ENCODE peak calls at places on chromosomes 5 and 9, in seven cellular contexts. G is uterus, B is stomach, I is HCT116, U is ovary, R is transverse colon, K is gastrocnemius medialis. Z is an unnamed sample.

GRCh38 chr5:149828161-149829011 is 98.3 kb downstream of the PPARGC1B start:
- DNase-seq in G (peak; percentile 90), B (peak; percentile 91), I (peak; percentile 77), U (peak; percentile 92), R (peak; percentile 92), K (peak; percentile 70), Z (peak; percentile 94)

GRCh38 chr5:11390369-11390768 is 513.9 kb downstream of the CTNND2 start:
- DNase-seq in G (no peak), B (no peak), I (no peak), U (no peak), R (no peak), K (no peak), Z (no peak)

GRCh38 chr9:124505006-124505900 is 1.9 kb downstream of the NR5A1 start:
- DNase-seq in G (no peak), B (no peak), I (no peak), U (peak; percentile 50), R (no peak), K (no peak), Z (no peak)

GRCh38 chr5:5419291-5420210 is 2.9 kb upstream of the ICE1 start:
- DNase-seq in G (no peak), B (no peak), I (peak; percentile 48), U (peak; percentile 43), R (no peak), K (no peak), Z (no peak)

GRCh38 chr5:180112101-180112861 is 40.7 kb upstream of the RNF130 start:
- DNase-seq in G (no peak), B (no peak), I (no peak), U (peak; percentile 7), R (no peak), K (no peak), Z (peak; percentile 48)

GRCh38 chr9:120944434-120945125 is 18.0 kb upstream of the TRAF1 start:
- DNase-seq in G (no peak), B (no peak), I (no peak), U (no peak), R (no peak), K (no peak), Z (no peak)

GRCh38 chr5:68177676-68178075 is 37.9 kb upstream of the PIK3R1 start:
- DNase-seq in G (no peak), B (no peak), I (no peak), U (no peak), R (no peak), K (no peak), Z (no peak)

GRCh38 chr9:115364991-115365390 is 247.0 kb upstream of the TNC start:
- DNase-seq in G (no peak), B (no peak), I (no peak), U (no peak), R (no peak), K (no peak), Z (no peak)

GRCh38 chr5:73640861-73641320 is 14.9 kb downstream of the ARHGEF28 start:
- DNase-seq in G (no peak), B (no peak), I (no peak), U (no peak), R (no peak), K (no peak), Z (no peak)

GRCh38 chr9:128486201-128486600 is 18.3 kb upstream of the GLE1 start:
- DNase-seq in G (no peak), B (no peak), I (no peak), U (no peak), R (no peak), K (no peak), Z (no peak)

GRCh38 chr9:121685795-121686377 is 34.5 kb downstream of the DAB2IP start:
- DNase-seq in G (no peak), B (no peak), I (no peak), U (no peak), R (no peak), K (no peak), Z (no peak)

GRCh38 chr5:88671408-88671807 is 211.6 kb downstream of the MEF2C start:
- DNase-seq in G (no peak), B (no peak), I (no peak), U (no peak), R (no peak), K (no peak), Z (no peak)

GRCh38 chr9:4796988-4797956 is 4.5 kb downstream of the RCL1 start:
- DNase-seq in G (no peak), B (no peak), I (peak; percentile 38), U (no peak), R (no peak), K (no peak), Z (no peak)

GRCh38 chr9:37187269-37187668 is 66.9 kb downstream of the ZCCHC7 start:
- DNase-seq in G (no peak), B (no peak), I (no peak), U (no peak), R (peak; percentile 18), K (no peak), Z (no peak)

GRCh38 chr9:110583237-110583636 is 3.7 kb upstream of the SVEP1 start:
- DNase-seq in G (no peak), B (no peak), I (no peak), U (no peak), R (no peak), K (no peak), Z (no peak)

GRCh38 chr9:126431112-126431742 is 104.6 kb downstream of the MVB12B start:
- DNase-seq in G (no peak), B (no peak), I (no peak), U (no peak), R (no peak), K (no peak), Z (no peak)

GRCh38 chr5:78751872-78752271 is 103.3 kb upstream of the LHFPL2 start:
- DNase-seq in G (no peak), B (no peak), I (no peak), U (no peak), R (no peak), K (no peak), Z (no peak)

GRCh38 chr5:167582263-167582662 is 709.2 kb upstream of the WWC1 start:
- DNase-seq in G (no peak), B (no peak), I (no peak), U (no peak), R (no peak), K (no peak), Z (no peak)

GRCh38 chr5:114924784-114925183 is 244.9 kb downstream of the TRIM36 start:
- DNase-seq in G (no peak), B (no peak), I (no peak), U (no peak), R (no peak), K (no peak), Z (no peak)

GRCh38 chr9:135478858-135479468 is 619 bp upstream of the PPP1R26 start:
- DNase-seq in G (peak; percentile 28), B (peak; percentile 72), I (no peak), U (peak; percentile 63), R (peak; percentile 75), K (no peak), Z (peak; percentile 73)

GRCh38 chr9:136373300-136374182 is at the start of gene CARD9:
- DNase-seq in G (no peak), B (no peak), I (no peak), U (no peak), R (peak; percentile 35), K (peak; percentile 13), Z (peak; percentile 77)

GRCh38 chr9:38212016-38212415 is 143.0 kb upstream of the SHB start:
- DNase-seq in G (no peak), B (no peak), I (no peak), U (no peak), R (peak; percentile 16), K (no peak), Z (no peak)

GRCh38 chr9:78927099-78927940 is 630.4 kb downstream of the PSAT1 start:
- DNase-seq in G (no peak), B (no peak), I (no peak), U (no peak), R (no peak), K (no peak), Z (no peak)

GRCh38 chr5:176876506-176877431 is 22.4 kb downstream of the HK3 start:
- DNase-seq in G (no peak), B (no peak), I (no peak), U (no peak), R (no peak), K (no peak), Z (no peak)

GRCh38 chr5:39850291-39850690 is 425.5 kb upstream of the DAB2 start:
- DNase-seq in G (no peak), B (no peak), I (no peak), U (no peak), R (no peak), K (no peak), Z (no peak)

GRCh38 chr9:114238919-114239879 is 83.7 kb upstream of the ORM1 start:
- DNase-seq in G (no peak), B (no peak), I (no peak), U (no peak), R (no peak), K (no peak), Z (no peak)

GRCh38 chr5:91641730-91642350 is 258.7 kb upstream of the ARRDC3 start:
- DNase-seq in G (no peak), B (no peak), I (peak; percentile 34), U (no peak), R (no peak), K (no peak), Z (no peak)

GRCh38 chr5:454936-455335 is 12.0 kb downstream of the EXOC3 start:
- DNase-seq in G (peak; percentile 3), B (no peak), I (no peak), U (peak; percentile 21), R (peak; percentile 5), K (no peak), Z (peak; percentile 40)
- TF ChIP-seq POLR2A in G (no peak), B (no peak), I (no peak), U (no peak), R (no peak), K (no peak), Z (no peak)

DNA sequence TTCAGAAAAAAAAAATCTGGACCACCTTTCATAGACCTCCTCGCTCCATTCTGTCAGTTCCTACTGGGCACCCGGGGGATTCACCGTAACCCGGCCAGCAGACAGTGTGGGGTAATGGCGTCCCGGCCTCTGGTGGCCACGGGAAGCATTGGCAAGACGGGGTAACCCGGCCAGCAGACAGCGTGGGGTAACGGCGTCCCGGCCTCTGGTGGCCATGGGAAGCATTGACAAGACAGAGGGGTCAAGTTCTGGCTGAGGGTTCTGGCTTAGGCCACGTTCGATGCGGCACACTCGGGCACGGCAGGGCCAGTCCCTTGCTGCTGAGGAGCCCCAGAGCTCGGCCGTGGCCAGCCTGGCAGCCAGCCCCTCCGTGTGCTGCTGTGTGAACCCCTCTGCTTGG is 116.2 kb upstream of the RAPGEF1 start:
- DNase-seq in G (no peak), B (no peak), I (no peak), U (no peak), R (no peak), K (no peak), Z (no peak)
- TF ChIP-seq CTCF in G (no peak), B (no peak), I (peak; percentile 60), U (no peak), R (no peak), K (no peak), Z (no peak)

GRCh38 chr9:94056442-94056974 is 27.8 kb upstream of the PTPDC1 start:
- DNase-seq in G (no peak), B (no peak), I (no peak), U (no peak), R (no peak), K (no peak), Z (no peak)
- TF ChIP-seq POLR2A in G (no peak), B (no peak), I (no peak), U (no peak), R (no peak), K (no peak), Z (no peak)

DNA sequence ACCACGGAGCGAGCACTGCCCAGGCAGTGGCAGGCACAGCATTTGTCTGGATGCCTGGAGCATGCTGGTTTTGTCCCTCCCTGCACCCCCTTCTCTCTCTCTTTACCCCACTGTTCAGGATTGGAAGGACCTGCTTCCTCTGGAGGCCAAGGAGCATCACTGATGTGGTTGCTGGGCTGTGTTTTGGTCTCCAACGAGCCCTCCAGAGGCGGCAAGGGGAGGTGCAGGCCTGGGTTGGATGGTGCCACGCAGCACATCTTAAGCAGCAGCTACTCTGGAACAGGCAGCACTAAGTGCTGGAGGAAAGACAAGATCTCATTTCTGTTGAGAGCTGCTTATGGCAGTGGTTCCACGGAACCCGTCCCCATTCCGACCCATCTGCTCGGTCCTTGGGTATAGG is 139.6 kb downstream of the CMYA5 start:
- DNase-seq in G (no peak), B (no peak), I (no peak), U (no peak), R (no peak), K (no peak), Z (no peak)
- TF ChIP-seq CTCF in G (no peak), B (no peak), I (peak; percentile 5), U (no peak), R (peak; percentile 4), K (no peak), Z (no peak)

Z was measured in sigmoid colon.